ENCODE peak calls at places on chromosomes 13 and 19, in four cellular contexts. V is stimulated activated CD4-positive, alpha-beta T cell treated with anti-CD3 and anti-CD28 coated beads, Interleukin-4, amount 100 ng/mL, for 1 hour; L is AG04450; M is mesenteric fat pad. E is an unnamed sample.
A peak's percentile ranks its signal among the peaks of the same experiment; 100 is the strongest.

GRCh38 chr19:18023596-18024212 is 15.7 kb downstream of the ARRDC2 start:
- DNase-seq in V (peak; percentile 56), L (no peak), M (no peak), E (peak; percentile 87)

GRCh38 chr19:3142292-3142670 is 6.4 kb downstream of the GNA15 start:
- DNase-seq in L (peak; percentile 42), M (no peak), V (peak; percentile 44), E (no peak)

GRCh38 chr13:111614009-111614408 is 293.6 kb downstream of the TEX29 start:
- DNase-seq in L (no peak), M (no peak), V (no peak), E (peak; percentile 11)

GRCh38 chr13:40983725-40984669 is 35.1 kb downstream of the ELF1 start:
- DNase-seq in M (no peak), L (no peak), V (no peak), E (no peak)

GRCh38 chr19:47839411-47839810 is 17.7 kb downstream of the CRX start:
- DNase-seq in M (no peak), V (no peak), L (no peak), E (no peak)

GRCh38 chr19:48752511-48753365 is at the start of gene FUT1:
- DNase-seq in L (no peak), V (peak; percentile 33), M (no peak), E (no peak)

GRCh38 chr13:21478881-21479808 is 20.0 kb upstream of the ZDHHC20 start:
- DNase-seq in L (peak; percentile 47), V (no peak), M (no peak), E (no peak)

GRCh38 chr19:48625891-48626327 is 6.6 kb downstream of the SPHK2 start:
- DNase-seq in M (no peak), V (no peak), L (no peak), E (no peak)

GRCh38 chr19:48962849-48963165 is 2.3 kb upstream of the FTL start:
- DNase-seq in L (no peak), V (no peak), M (no peak), E (no peak)

GRCh38 chr19:14871619-14872230 is 14.2 kb downstream of the OR7A17 start:
- DNase-seq in M (no peak), L (no peak), V (no peak), E (no peak)

GRCh38 chr13:22757530-22758120 is 423.2 kb upstream of the SGCG start:
- DNase-seq in M (no peak), V (no peak), L (no peak), E (no peak)

GRCh38 chr13:23945612-23946011 is 48.3 kb upstream of the C1QTNF9B start:
- DNase-seq in V (no peak), M (no peak), L (no peak), E (no peak)

GRCh38 chr13:70253834-70254233 is 145.6 kb upstream of the KLHL1 start:
- DNase-seq in V (no peak), M (no peak), L (no peak), E (no peak)

GRCh38 chr19:42246143-42246868 is 3.9 kb upstream of the GSK3A start:
- DNase-seq in L (peak; percentile 59), M (no peak), V (no peak), E (peak; percentile 90)

GRCh38 chr13:28582225-28582891 is 76.6 kb upstream of the POMP start:
- DNase-seq in V (no peak), L (no peak), M (no peak), E (no peak)

GRCh38 chr19:29966594-29967249 is 24.7 kb downstream of the URI1 start:
- DNase-seq in M (no peak), L (no peak), V (no peak), E (no peak)

GRCh38 chr19:48568345-48568886 is 16.4 kb downstream of the SULT2B1 start:
- DNase-seq in L (peak; percentile 59), V (no peak), M (peak; percentile 92), E (peak; percentile 86)

GRCh38 chr19:58538257-58539168 is 5.4 kb upstream of the TRIM28 start:
- DNase-seq in M (no peak), V (peak; percentile 46), L (no peak), E (peak; percentile 62)

GRCh38 chr13:45882626-45883025 is 31.1 kb upstream of the SIAH3 start:
- DNase-seq in L (no peak), M (no peak), V (no peak), E (no peak)

GRCh38 chr19:18202759-18203407 is 959 bp downstream of the RAB3A start:
- DNase-seq in M (no peak), L (no peak), V (no peak), E (no peak)

GRCh38 chr13:97631158-97631557 is 197.2 kb downstream of the RAP2A start:
- DNase-seq in M (no peak), V (no peak), L (no peak), E (no peak)

E was measured in coronary artery.